ENCODE peak calls at places on chromosomes 6 and 20, in seven cellular contexts. One of them, this sample, is unnamed.

GRCh38 chr6:150606258-150607043 is 6.8 kb downstream of the PLEKHG1 start:
- DNase-seq in fibroblast of lung: no peak
- DNase-seq in lower lobe of right lung: no peak
- DNase-seq in suprapubic skin: no peak
- DNase-seq in body of pancreas: no peak
- DNase-seq in pancreas: no peak
- DNase-seq in spleen: no peak
- DNase-seq in this sample: no peak

GRCh38 chr6:166433096-166433495 is 50.4 kb upstream of the MPC1 start:
- DNase-seq in fibroblast of lung: no peak
- DNase-seq in lower lobe of right lung: no peak
- DNase-seq in suprapubic skin: no peak
- DNase-seq in body of pancreas: no peak
- DNase-seq in pancreas: no peak
- DNase-seq in spleen: no peak
- DNase-seq in this sample: no peak

GRCh38 chr6:1525364-1526038 is 84.2 kb upstream of the FOXC1 start:
- DNase-seq in fibroblast of lung: no peak
- DNase-seq in lower lobe of right lung: no peak
- DNase-seq in suprapubic skin: no peak
- DNase-seq in body of pancreas: no peak
- DNase-seq in pancreas: no peak
- DNase-seq in spleen: no peak
- DNase-seq in this sample: no peak

GRCh38 chr20:3210346-3210745 is 1.0 kb downstream of the ITPA start:
- DNase-seq in fibroblast of lung: no peak
- DNase-seq in lower lobe of right lung: no peak
- DNase-seq in suprapubic skin: no peak
- DNase-seq in body of pancreas: no peak
- DNase-seq in pancreas: no peak
- DNase-seq in spleen: no peak
- DNase-seq in this sample: no peak

GRCh38 chr6:14130431-14131075 is 13.0 kb downstream of the CD83 start:
- DNase-seq in fibroblast of lung: no peak
- DNase-seq in lower lobe of right lung: no peak
- DNase-seq in suprapubic skin: no peak
- DNase-seq in body of pancreas: no peak
- DNase-seq in pancreas: no peak
- DNase-seq in spleen: no peak
- DNase-seq in this sample: no peak

GRCh38 chr6:169495601-169496000 is 206.2 kb downstream of the WDR27 start:
- DNase-seq in fibroblast of lung: peak; percentile 28
- DNase-seq in lower lobe of right lung: no peak
- DNase-seq in suprapubic skin: no peak
- DNase-seq in body of pancreas: no peak
- DNase-seq in pancreas: no peak
- DNase-seq in spleen: no peak
- DNase-seq in this sample: no peak

GRCh38 chr6:151160869-151161268 is 78.9 kb upstream of the AKAP12 start:
- DNase-seq in fibroblast of lung: peak; percentile 2
- DNase-seq in lower lobe of right lung: peak; percentile 66
- DNase-seq in suprapubic skin: no peak
- DNase-seq in body of pancreas: peak; percentile 31
- DNase-seq in pancreas: no peak
- DNase-seq in spleen: no peak
- DNase-seq in this sample: no peak

GRCh38 chr6:89886378-89887120 is 7.7 kb upstream of the GJA10 start:
- DNase-seq in fibroblast of lung: no peak
- DNase-seq in lower lobe of right lung: no peak
- DNase-seq in suprapubic skin: no peak
- DNase-seq in body of pancreas: no peak
- DNase-seq in pancreas: no peak
- DNase-seq in spleen: peak; percentile 60
- DNase-seq in this sample: no peak

GRCh38 chr6:136265101-136265500 is 15.0 kb upstream of the MTFR2 start:
- DNase-seq in fibroblast of lung: no peak
- DNase-seq in lower lobe of right lung: no peak
- DNase-seq in suprapubic skin: no peak
- DNase-seq in body of pancreas: no peak
- DNase-seq in pancreas: no peak
- DNase-seq in spleen: no peak
- DNase-seq in this sample: no peak

GRCh38 chr6:53119772-53120409 is 28.8 kb downstream of the GCM1 start:
- DNase-seq in fibroblast of lung: peak; percentile 65
- DNase-seq in lower lobe of right lung: no peak
- DNase-seq in suprapubic skin: no peak
- DNase-seq in body of pancreas: peak; percentile 50
- DNase-seq in pancreas: no peak
- DNase-seq in spleen: no peak
- DNase-seq in this sample: no peak

GRCh38 chr20:13525225-13525940 is 113.3 kb downstream of the TASP1 start:
- DNase-seq in fibroblast of lung: peak; percentile 93
- DNase-seq in lower lobe of right lung: no peak
- DNase-seq in suprapubic skin: no peak
- DNase-seq in body of pancreas: no peak
- DNase-seq in pancreas: no peak
- DNase-seq in spleen: no peak
- DNase-seq in this sample: no peak

GRCh38 chr6:392441-393390 is 1.2 kb downstream of the IRF4 start:
- DNase-seq in fibroblast of lung: no peak
- DNase-seq in lower lobe of right lung: no peak
- DNase-seq in suprapubic skin: no peak
- DNase-seq in body of pancreas: no peak
- DNase-seq in pancreas: no peak
- DNase-seq in spleen: peak; percentile 86
- DNase-seq in this sample: no peak

GRCh38 chr20:49431345-49431744 is 51.1 kb downstream of the KCNB1 start:
- DNase-seq in fibroblast of lung: no peak
- DNase-seq in lower lobe of right lung: no peak
- DNase-seq in suprapubic skin: no peak
- DNase-seq in body of pancreas: no peak
- DNase-seq in pancreas: no peak
- DNase-seq in spleen: no peak
- DNase-seq in this sample: no peak

GRCh38 chr20:49437057-49437456 is 45.4 kb downstream of the KCNB1 start:
- DNase-seq in fibroblast of lung: no peak
- DNase-seq in lower lobe of right lung: no peak
- DNase-seq in suprapubic skin: no peak
- DNase-seq in body of pancreas: no peak
- DNase-seq in pancreas: no peak
- DNase-seq in spleen: no peak
- DNase-seq in this sample: no peak

GRCh38 chr20:49432562-49432961 is 49.9 kb downstream of the KCNB1 start:
- DNase-seq in fibroblast of lung: no peak
- DNase-seq in lower lobe of right lung: no peak
- DNase-seq in suprapubic skin: no peak
- DNase-seq in body of pancreas: no peak
- DNase-seq in pancreas: no peak
- DNase-seq in spleen: no peak
- DNase-seq in this sample: no peak

GRCh38 chr20:49433387-49433786 is 49.1 kb downstream of the KCNB1 start:
- DNase-seq in fibroblast of lung: no peak
- DNase-seq in lower lobe of right lung: no peak
- DNase-seq in suprapubic skin: no peak
- DNase-seq in body of pancreas: no peak
- DNase-seq in pancreas: no peak
- DNase-seq in spleen: no peak
- DNase-seq in this sample: no peak

GRCh38 chr20:49435639-49436038 is 46.8 kb downstream of the KCNB1 start:
- DNase-seq in fibroblast of lung: no peak
- DNase-seq in lower lobe of right lung: no peak
- DNase-seq in suprapubic skin: no peak
- DNase-seq in body of pancreas: no peak
- DNase-seq in pancreas: no peak
- DNase-seq in spleen: no peak
- DNase-seq in this sample: no peak
- TF ChIP-seq CTCF in fibroblast of lung: no peak
- TF ChIP-seq CTCF in lower lobe of right lung: no peak
- TF ChIP-seq CTCF in suprapubic skin: no peak
- TF ChIP-seq CTCF in body of pancreas: no peak
- TF ChIP-seq CTCF in pancreas: no peak
- TF ChIP-seq CTCF in spleen: no peak
- TF ChIP-seq CTCF in this sample: no peak

GRCh38 chr20:49697071-49697470 is 16.6 kb downstream of the B4GALT5 start:
- DNase-seq in fibroblast of lung: no peak
- DNase-seq in lower lobe of right lung: no peak
- DNase-seq in suprapubic skin: no peak
- DNase-seq in body of pancreas: peak; percentile 65
- DNase-seq in pancreas: peak; percentile 83
- DNase-seq in spleen: no peak
- DNase-seq in this sample: no peak

GRCh38 chr20:49699200-49699992 is 14.3 kb downstream of the B4GALT5 start:
- DNase-seq in fibroblast of lung: peak; percentile 26
- DNase-seq in lower lobe of right lung: no peak
- DNase-seq in suprapubic skin: no peak
- DNase-seq in body of pancreas: no peak
- DNase-seq in pancreas: no peak
- DNase-seq in spleen: no peak
- DNase-seq in this sample: no peak

GRCh38 chr20:49700411-49701185 is 13.1 kb downstream of the B4GALT5 start:
- DNase-seq in fibroblast of lung: peak; percentile 77
- DNase-seq in lower lobe of right lung: no peak
- DNase-seq in suprapubic skin: no peak
- DNase-seq in body of pancreas: no peak
- DNase-seq in pancreas: no peak
- DNase-seq in spleen: no peak
- DNase-seq in this sample: no peak

GRCh38 chr20:49696594-49696993 is 17.1 kb downstream of the B4GALT5 start:
- DNase-seq in fibroblast of lung: no peak
- DNase-seq in lower lobe of right lung: no peak
- DNase-seq in suprapubic skin: no peak
- DNase-seq in body of pancreas: no peak
- DNase-seq in pancreas: no peak
- DNase-seq in spleen: no peak
- DNase-seq in this sample: no peak

GRCh38 chr20:49698477-49698876 is 15.2 kb downstream of the B4GALT5 start:
- DNase-seq in fibroblast of lung: no peak
- DNase-seq in lower lobe of right lung: no peak
- DNase-seq in suprapubic skin: no peak
- DNase-seq in body of pancreas: no peak
- DNase-seq in pancreas: no peak
- DNase-seq in spleen: no peak
- DNase-seq in this sample: no peak
- H3K4me1 ChIP-seq in fibroblast of lung: peaks cover 5% of the 10 kb centered on the region
- H3K4me1 ChIP-seq in lower lobe of right lung: peaks cover 88% of the 10 kb centered on the region
- H3K4me1 ChIP-seq in suprapubic skin: peaks cover 42% of the 10 kb centered on the region
- H3K4me1 ChIP-seq in body of pancreas: peaks cover 70% of the 10 kb centered on the region
- H3K4me1 ChIP-seq in pancreas: peaks cover 76% of the 10 kb centered on the region
- H3K4me1 ChIP-seq in spleen: peaks cover 100% of the 10 kb centered on the region
- H3K4me1 ChIP-seq in this sample: peaks cover 6% of the 10 kb centered on the region

GRCh38 chr20:16904751-16905150 is 156.6 kb downstream of the OTOR start:
- DNase-seq in fibroblast of lung: no peak
- DNase-seq in lower lobe of right lung: no peak
- DNase-seq in suprapubic skin: no peak
- DNase-seq in body of pancreas: no peak
- DNase-seq in pancreas: no peak
- DNase-seq in spleen: no peak
- DNase-seq in this sample: no peak
- TF ChIP-seq CTCF in fibroblast of lung: no peak
- TF ChIP-seq CTCF in lower lobe of right lung: no peak
- TF ChIP-seq CTCF in suprapubic skin: no peak
- TF ChIP-seq CTCF in body of pancreas: no peak
- TF ChIP-seq CTCF in pancreas: no peak
- TF ChIP-seq CTCF in spleen: no peak
- TF ChIP-seq CTCF in this sample: no peak

GRCh38 chr6:158817298-158818007 is 1.7 kb downstream of the EZR start:
- DNase-seq in fibroblast of lung: peak; percentile 41
- DNase-seq in lower lobe of right lung: peak; percentile 82
- DNase-seq in suprapubic skin: no peak
- DNase-seq in body of pancreas: peak; percentile 77
- DNase-seq in pancreas: peak; percentile 86
- DNase-seq in spleen: peak; percentile 83
- DNase-seq in this sample: no peak
- H3K4me1 ChIP-seq in fibroblast of lung: peaks cover 11% of the 10 kb centered on the region
- H3K4me1 ChIP-seq in lower lobe of right lung: peaks cover 40% of the 10 kb centered on the region
- H3K4me1 ChIP-seq in suprapubic skin: peaks cover 58% of the 10 kb centered on the region
- H3K4me1 ChIP-seq in body of pancreas: peaks cover 51% of the 10 kb centered on the region
- H3K4me1 ChIP-seq in pancreas: peaks cover 37% of the 10 kb centered on the region
- H3K4me1 ChIP-seq in spleen: peaks cover 66% of the 10 kb centered on the region
- H3K4me1 ChIP-seq in this sample: no peaks in the 10 kb centered on the region

GRCh38 chr20:8664778-8665177 is 404.1 kb upstream of the PLCB4 start:
- DNase-seq in fibroblast of lung: no peak
- DNase-seq in lower lobe of right lung: no peak
- DNase-seq in suprapubic skin: no peak
- DNase-seq in body of pancreas: no peak
- DNase-seq in pancreas: no peak
- DNase-seq in spleen: no peak
- DNase-seq in this sample: no peak
- TF ChIP-seq CTCF in fibroblast of lung: no peak
- TF ChIP-seq CTCF in lower lobe of right lung: no peak
- TF ChIP-seq CTCF in suprapubic skin: no peak
- TF ChIP-seq CTCF in body of pancreas: no peak
- TF ChIP-seq CTCF in pancreas: no peak
- TF ChIP-seq CTCF in spleen: no peak
- TF ChIP-seq CTCF in this sample: no peak

GRCh38 chr20:31707994-31708744 is 14.5 kb downstream of the BCL2L1 start:
- DNase-seq in fibroblast of lung: no peak
- DNase-seq in lower lobe of right lung: peak; percentile 54
- DNase-seq in suprapubic skin: no peak
- DNase-seq in body of pancreas: peak; percentile 73
- DNase-seq in pancreas: peak; percentile 81
- DNase-seq in spleen: peak; percentile 71
- DNase-seq in this sample: peak; percentile 62

GRCh38 chr20:31709939-31710338 is 12.7 kb downstream of the BCL2L1 start:
- DNase-seq in fibroblast of lung: no peak
- DNase-seq in lower lobe of right lung: no peak
- DNase-seq in suprapubic skin: no peak
- DNase-seq in body of pancreas: no peak
- DNase-seq in pancreas: no peak
- DNase-seq in spleen: no peak
- DNase-seq in this sample: no peak

GRCh38 chr20:31707258-31707615 is 15.4 kb downstream of the BCL2L1 start:
- DNase-seq in fibroblast of lung: no peak
- DNase-seq in lower lobe of right lung: no peak
- DNase-seq in suprapubic skin: no peak
- DNase-seq in body of pancreas: no peak
- DNase-seq in pancreas: no peak
- DNase-seq in spleen: peak; percentile 18
- DNase-seq in this sample: no peak

GRCh38 chr20:31710423-31711250 is 12.0 kb downstream of the BCL2L1 start:
- DNase-seq in fibroblast of lung: no peak
- DNase-seq in lower lobe of right lung: peak; percentile 69
- DNase-seq in suprapubic skin: no peak
- DNase-seq in body of pancreas: no peak
- DNase-seq in pancreas: no peak
- DNase-seq in spleen: no peak
- DNase-seq in this sample: no peak

GRCh38 chr20:31708839-31709534 is 13.7 kb downstream of the BCL2L1 start:
- DNase-seq in fibroblast of lung: no peak
- DNase-seq in lower lobe of right lung: no peak
- DNase-seq in suprapubic skin: no peak
- DNase-seq in body of pancreas: no peak
- DNase-seq in pancreas: no peak
- DNase-seq in spleen: peak; percentile 43
- DNase-seq in this sample: no peak
- H3K4me1 ChIP-seq in fibroblast of lung: peaks cover 30% of the 10 kb centered on the region
- H3K4me1 ChIP-seq in lower lobe of right lung: peaks cover 96% of the 10 kb centered on the region
- H3K4me1 ChIP-seq in suprapubic skin: peaks cover 85% of the 10 kb centered on the region
- H3K4me1 ChIP-seq in body of pancreas: peaks cover 100% of the 10 kb centered on the region
- H3K4me1 ChIP-seq in pancreas: peaks cover 97% of the 10 kb centered on the region
- H3K4me1 ChIP-seq in spleen: peaks cover 100% of the 10 kb centered on the region
- H3K4me1 ChIP-seq in this sample: peaks cover 85% of the 10 kb centered on the region

This sample was measured in tibial artery.